ENCODE peak calls at places on chromosome 17, in five cellular contexts. One of them, this sample, is unnamed.

GRCh38 chr17:3794890-3795757 is 5.9 kb downstream of the ITGAE start:
- DNase-seq in ovary: no peak
- DNase-seq in stomach: no peak
- DNase-seq in K562: no peak
- DNase-seq in tibial nerve: no peak
- DNase-seq in this sample: no peak

GRCh38 chr17:50675627-50676026 is 32.1 kb downstream of the ANKRD40 start:
- DNase-seq in K562: no peak
- DNase-seq in tibial nerve: no peak
- DNase-seq in ovary: peak
- DNase-seq in stomach: peak
- DNase-seq in this sample: peak

GRCh38 chr17:64750891-64751677 is 89.0 kb upstream of the SMURF2 start:
- DNase-seq in tibial nerve: no peak
- DNase-seq in stomach: no peak
- DNase-seq in K562: no peak
- DNase-seq in ovary: no peak
- DNase-seq in this sample: no peak

GRCh38 chr17:83156408-83156807 is 77.0 kb downstream of the METRNL start:
- DNase-seq in K562: no peak
- DNase-seq in tibial nerve: no peak
- DNase-seq in ovary: no peak
- DNase-seq in stomach: no peak
- DNase-seq in this sample: no peak

GRCh38 chr17:17983776-17984175 is 11.1 kb downstream of the DRC3 start:
- DNase-seq in tibial nerve: no peak
- DNase-seq in K562: no peak
- DNase-seq in ovary: no peak
- DNase-seq in stomach: no peak
- DNase-seq in this sample: no peak

GRCh38 chr17:78557598-78558039 is 19.6 kb downstream of the DNAH17 start:
- DNase-seq in tibial nerve: no peak
- DNase-seq in stomach: no peak
- DNase-seq in K562: no peak
- DNase-seq in ovary: no peak
- DNase-seq in this sample: no peak

GRCh38 chr17:51147641-51148040 is 5.7 kb upstream of the NME1 start:
- DNase-seq in tibial nerve: no peak
- DNase-seq in stomach: no peak
- DNase-seq in K562: no peak
- DNase-seq in ovary: no peak
- DNase-seq in this sample: no peak

GRCh38 chr17:58412910-58413630 is 4.3 kb downstream of the RNF43 start:
- DNase-seq in K562: peak
- DNase-seq in tibial nerve: no peak
- DNase-seq in ovary: no peak
- DNase-seq in stomach: no peak
- DNase-seq in this sample: no peak

GRCh38 chr17:66915792-66916191 is 48.7 kb upstream of the CACNG4 start:
- DNase-seq in K562: no peak
- DNase-seq in tibial nerve: no peak
- DNase-seq in ovary: no peak
- DNase-seq in stomach: no peak
- DNase-seq in this sample: no peak

GRCh38 chr17:77499699-77500435 is 359.1 kb downstream of the SEC14L1 start:
- DNase-seq in tibial nerve: no peak
- DNase-seq in K562: no peak
- DNase-seq in stomach: no peak
- DNase-seq in ovary: no peak
- DNase-seq in this sample: peak

GRCh38 chr17:41967921-41968578 is 1.5 kb downstream of the CNP start:
- DNase-seq in tibial nerve: no peak
- DNase-seq in K562: no peak
- DNase-seq in ovary: peak
- DNase-seq in stomach: no peak
- DNase-seq in this sample: no peak

GRCh38 chr17:72775237-72775636 is 317.3 kb downstream of the SLC39A11 start:
- DNase-seq in ovary: no peak
- DNase-seq in tibial nerve: no peak
- DNase-seq in stomach: no peak
- DNase-seq in K562: no peak
- DNase-seq in this sample: no peak

GRCh38 chr17:50939795-50940684 is 73.9 kb upstream of the TOB1 start:
- DNase-seq in stomach: no peak
- DNase-seq in tibial nerve: no peak
- DNase-seq in K562: no peak
- DNase-seq in ovary: peak
- DNase-seq in this sample: no peak

GRCh38 chr17:50129946-50130777 is at the start of gene SAMD14:
- DNase-seq in K562: peak
- DNase-seq in tibial nerve: no peak
- DNase-seq in stomach: no peak
- DNase-seq in ovary: no peak
- DNase-seq in this sample: no peak

GRCh38 chr17:59426031-59426430 is 94.6 kb downstream of the YPEL2 start:
- DNase-seq in K562: no peak
- DNase-seq in ovary: no peak
- DNase-seq in stomach: no peak
- DNase-seq in tibial nerve: no peak
- DNase-seq in this sample: no peak

GRCh38 chr17:59424331-59424730 is 92.9 kb downstream of the YPEL2 start:
- DNase-seq in K562: no peak
- DNase-seq in tibial nerve: no peak
- DNase-seq in stomach: no peak
- DNase-seq in ovary: no peak
- DNase-seq in this sample: no peak

GRCh38 chr17:59423137-59423703 is 91.8 kb downstream of the YPEL2 start:
- DNase-seq in tibial nerve: no peak
- DNase-seq in stomach: no peak
- DNase-seq in ovary: no peak
- DNase-seq in K562: peak
- DNase-seq in this sample: no peak

GRCh38 chr17:59425085-59425901 is 93.8 kb downstream of the YPEL2 start:
- DNase-seq in tibial nerve: no peak
- DNase-seq in ovary: peak
- DNase-seq in stomach: no peak
- DNase-seq in K562: no peak
- DNase-seq in this sample: peak

DNA sequence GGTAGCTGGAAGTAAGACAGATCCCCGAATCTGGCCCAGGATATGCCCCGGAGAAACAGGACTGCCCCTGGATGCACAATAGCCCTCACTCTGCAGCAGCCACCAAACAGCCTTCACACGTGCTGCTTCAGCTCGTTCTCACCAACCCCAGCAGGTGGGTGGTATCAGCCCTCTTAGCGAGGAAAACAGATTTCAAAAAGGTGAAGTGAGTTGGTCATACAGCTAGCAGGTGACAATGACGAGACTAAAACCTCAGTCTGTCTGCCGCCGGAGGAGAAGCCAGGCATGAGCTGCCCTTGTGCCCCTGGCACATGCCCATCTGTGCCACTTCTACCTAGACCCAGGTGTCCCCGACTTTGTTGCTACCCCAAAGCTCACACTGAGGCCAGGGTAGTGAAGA is 92.4 kb downstream of the YPEL2 start:
- DNase-seq in tibial nerve: no peak
- DNase-seq in ovary: no peak
- DNase-seq in K562: no peak
- DNase-seq in stomach: no peak
- DNase-seq in this sample: no peak
- H3K27ac ChIP-seq in tibial nerve: no peak
- H3K27ac ChIP-seq in ovary: no peak
- H3K27ac ChIP-seq in K562: no peak
- H3K27ac ChIP-seq in stomach: peak
- H3K27ac ChIP-seq in this sample: peak

DNA sequence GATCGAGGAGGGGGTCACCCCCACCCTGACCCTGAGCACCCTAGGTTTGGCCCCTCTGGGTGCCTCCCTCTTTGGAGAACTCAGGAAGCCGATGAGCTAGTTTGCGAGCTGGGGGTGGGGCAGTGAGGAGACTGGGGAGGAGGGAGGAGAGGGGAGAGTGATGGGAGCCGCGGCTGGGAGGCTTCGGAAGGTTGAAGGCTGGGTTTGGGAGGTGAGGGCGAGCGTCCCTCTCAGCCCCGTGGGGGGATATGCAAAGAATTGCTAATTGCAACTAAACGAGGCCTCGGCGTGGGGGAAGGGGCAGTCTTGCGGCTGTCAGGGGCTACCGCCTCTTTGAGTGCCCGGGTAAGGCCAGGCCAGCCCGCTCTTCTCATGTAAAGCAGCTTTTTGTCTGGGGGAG is 17.6 kb upstream of the FZD2 start:
- DNase-seq in K562: no peak
- DNase-seq in ovary: no peak
- DNase-seq in tibial nerve: no peak
- DNase-seq in stomach: no peak
- DNase-seq in this sample: no peak
- TF ChIP-seq EP300 in K562: no peak
- TF ChIP-seq EP300 in ovary: no peak
- TF ChIP-seq EP300 in tibial nerve: no peak
- TF ChIP-seq EP300 in stomach: no peak
- TF ChIP-seq EP300 in this sample: no peak

DNA sequence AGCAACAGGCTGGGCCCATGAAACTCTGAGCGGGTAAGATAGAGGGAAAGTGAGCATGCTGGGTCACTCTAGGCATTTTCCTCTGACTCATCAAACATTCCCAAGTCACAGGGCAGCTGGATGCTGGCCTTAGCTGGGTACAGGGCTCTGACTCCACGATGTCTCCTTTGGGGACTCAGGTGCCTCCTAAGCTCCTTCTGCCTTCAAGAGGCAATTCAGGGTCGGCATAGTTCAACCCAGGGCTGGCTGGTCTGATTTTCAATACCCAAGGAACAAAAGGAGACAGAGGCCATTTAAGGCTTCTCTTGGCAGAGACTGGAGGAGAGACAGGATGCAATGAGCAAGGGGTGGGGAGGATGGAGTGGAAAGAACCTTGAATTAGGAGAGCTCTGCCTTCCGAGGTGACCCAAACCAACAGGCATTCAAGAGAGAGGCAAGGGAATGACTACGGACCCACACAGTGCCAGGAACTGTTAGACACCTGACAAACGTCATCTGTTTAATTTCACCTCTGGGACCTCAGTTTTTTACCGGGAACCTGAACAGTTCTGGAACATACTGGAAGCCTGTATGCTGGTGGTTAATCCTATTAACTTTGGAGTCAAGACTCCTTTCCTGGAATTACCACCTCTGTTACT is 905 bp downstream of the WBP2 start:
- DNase-seq in ovary: no peak
- DNase-seq in K562: no peak
- DNase-seq in stomach: no peak
- DNase-seq in tibial nerve: no peak
- DNase-seq in this sample: no peak
- TF ChIP-seq POLR2A in ovary: no peak
- TF ChIP-seq POLR2A in K562: no peak
- TF ChIP-seq POLR2A in stomach: no peak
- TF ChIP-seq POLR2A in tibial nerve: peak
- TF ChIP-seq POLR2A in this sample: no peak

GRCh38 chr17:16273929-16274339 is 56.9 kb downstream of the PIGL start:
- DNase-seq in K562: peak
- DNase-seq in ovary: no peak
- DNase-seq in stomach: no peak
- DNase-seq in tibial nerve: no peak
- DNase-seq in this sample: no peak
- H3K27ac ChIP-seq in K562: peak
- H3K27ac ChIP-seq in ovary: no peak
- H3K27ac ChIP-seq in stomach: no peak
- H3K27ac ChIP-seq in tibial nerve: no peak
- H3K27ac ChIP-seq in this sample: no peak